ENCODE peak calls at places on chromosomes 4 and X, in eight cellular contexts. One of them, this sample, is unnamed.

GRCh38 chr4:75514949-75515612 is 808 bp downstream of the THAP6 start:
- DNase-seq in B cell: peak
- DNase-seq in right lobe of liver: no peak
- DNase-seq in AG10803: no peak
- DNase-seq in CD8-positive, alpha-beta T cell: no peak
- DNase-seq in activated B cell treated with CpG ODN at 0.5 μM for 24 hours: no peak
- DNase-seq in transverse colon: no peak
- DNase-seq in astrocyte of the spinal cord: no peak
- DNase-seq in this sample: peak

GRCh38 chr4:91064157-91064853 is 937.1 kb downstream of the CCSER1 start:
- DNase-seq in B cell: no peak
- DNase-seq in right lobe of liver: no peak
- DNase-seq in AG10803: no peak
- DNase-seq in CD8-positive, alpha-beta T cell: no peak
- DNase-seq in activated B cell treated with CpG ODN at 0.5 μM for 24 hours: no peak
- DNase-seq in transverse colon: no peak
- DNase-seq in astrocyte of the spinal cord: peak
- DNase-seq in this sample: no peak

GRCh38 chrX:17520206-17520605 is 145.2 kb downstream of the NHS start:
- DNase-seq in B cell: no peak
- DNase-seq in right lobe of liver: no peak
- DNase-seq in AG10803: peak
- DNase-seq in CD8-positive, alpha-beta T cell: no peak
- DNase-seq in activated B cell treated with CpG ODN at 0.5 μM for 24 hours: no peak
- DNase-seq in transverse colon: no peak
- DNase-seq in astrocyte of the spinal cord: no peak
- DNase-seq in this sample: no peak

GRCh38 chrX:69073241-69073640 is 92.0 kb downstream of the PJA1 start:
- DNase-seq in B cell: no peak
- DNase-seq in right lobe of liver: no peak
- DNase-seq in AG10803: no peak
- DNase-seq in CD8-positive, alpha-beta T cell: no peak
- DNase-seq in activated B cell treated with CpG ODN at 0.5 μM for 24 hours: no peak
- DNase-seq in transverse colon: no peak
- DNase-seq in astrocyte of the spinal cord: no peak
- DNase-seq in this sample: no peak

GRCh38 chr4:153153339-153153851 is 50.8 kb upstream of the TRIM2 start:
- DNase-seq in B cell: peak
- DNase-seq in right lobe of liver: no peak
- DNase-seq in AG10803: peak
- DNase-seq in CD8-positive, alpha-beta T cell: peak
- DNase-seq in activated B cell treated with CpG ODN at 0.5 μM for 24 hours: peak
- DNase-seq in transverse colon: peak
- DNase-seq in astrocyte of the spinal cord: peak
- DNase-seq in this sample: peak

GRCh38 chr4:1418494-1419285 is 12.4 kb upstream of the NKX1-1 start:
- DNase-seq in B cell: no peak
- DNase-seq in right lobe of liver: peak
- DNase-seq in AG10803: no peak
- DNase-seq in CD8-positive, alpha-beta T cell: no peak
- DNase-seq in activated B cell treated with CpG ODN at 0.5 μM for 24 hours: no peak
- DNase-seq in transverse colon: no peak
- DNase-seq in astrocyte of the spinal cord: no peak
- DNase-seq in this sample: no peak

GRCh38 chrX:150293311-150294013 is 69.7 kb upstream of the MAMLD1 start:
- DNase-seq in B cell: no peak
- DNase-seq in right lobe of liver: no peak
- DNase-seq in AG10803: no peak
- DNase-seq in CD8-positive, alpha-beta T cell: no peak
- DNase-seq in activated B cell treated with CpG ODN at 0.5 μM for 24 hours: no peak
- DNase-seq in transverse colon: no peak
- DNase-seq in astrocyte of the spinal cord: no peak
- DNase-seq in this sample: no peak

GRCh38 chr4:24601121-24601520 is 16.8 kb upstream of the DHX15 start:
- DNase-seq in B cell: no peak
- DNase-seq in right lobe of liver: no peak
- DNase-seq in AG10803: no peak
- DNase-seq in CD8-positive, alpha-beta T cell: no peak
- DNase-seq in activated B cell treated with CpG ODN at 0.5 μM for 24 hours: no peak
- DNase-seq in transverse colon: no peak
- DNase-seq in astrocyte of the spinal cord: no peak
- DNase-seq in this sample: no peak

GRCh38 chr4:108097990-108098553 is 70.7 kb downstream of the LEF1 start:
- DNase-seq in B cell: no peak
- DNase-seq in right lobe of liver: no peak
- DNase-seq in AG10803: no peak
- DNase-seq in CD8-positive, alpha-beta T cell: no peak
- DNase-seq in activated B cell treated with CpG ODN at 0.5 μM for 24 hours: no peak
- DNase-seq in transverse colon: no peak
- DNase-seq in astrocyte of the spinal cord: no peak
- DNase-seq in this sample: no peak

GRCh38 chr4:183876268-183876934 is 28.7 kb upstream of the STOX2 start:
- DNase-seq in B cell: no peak
- DNase-seq in right lobe of liver: peak
- DNase-seq in AG10803: peak
- DNase-seq in CD8-positive, alpha-beta T cell: no peak
- DNase-seq in activated B cell treated with CpG ODN at 0.5 μM for 24 hours: no peak
- DNase-seq in transverse colon: peak
- DNase-seq in astrocyte of the spinal cord: peak
- DNase-seq in this sample: no peak

GRCh38 chr4:180913750-180914149 is 1329.5 kb upstream of the TENM3 start:
- DNase-seq in B cell: no peak
- DNase-seq in right lobe of liver: no peak
- DNase-seq in AG10803: peak
- DNase-seq in CD8-positive, alpha-beta T cell: no peak
- DNase-seq in activated B cell treated with CpG ODN at 0.5 μM for 24 hours: no peak
- DNase-seq in transverse colon: no peak
- DNase-seq in astrocyte of the spinal cord: peak
- DNase-seq in this sample: no peak

GRCh38 chrX:43269201-43269600 is 386.9 kb upstream of the MAOA start:
- DNase-seq in B cell: no peak
- DNase-seq in right lobe of liver: no peak
- DNase-seq in AG10803: no peak
- DNase-seq in CD8-positive, alpha-beta T cell: no peak
- DNase-seq in activated B cell treated with CpG ODN at 0.5 μM for 24 hours: no peak
- DNase-seq in transverse colon: no peak
- DNase-seq in astrocyte of the spinal cord: no peak
- DNase-seq in this sample: no peak

GRCh38 chr4:187251896-187252295 is 528.2 kb upstream of the FAT1 start:
- DNase-seq in B cell: no peak
- DNase-seq in right lobe of liver: no peak
- DNase-seq in AG10803: peak
- DNase-seq in CD8-positive, alpha-beta T cell: no peak
- DNase-seq in activated B cell treated with CpG ODN at 0.5 μM for 24 hours: no peak
- DNase-seq in transverse colon: no peak
- DNase-seq in astrocyte of the spinal cord: peak
- DNase-seq in this sample: no peak

GRCh38 chr4:56123051-56123450 is 174.3 kb downstream of the CEP135 start:
- DNase-seq in B cell: no peak
- DNase-seq in right lobe of liver: no peak
- DNase-seq in AG10803: no peak
- DNase-seq in CD8-positive, alpha-beta T cell: no peak
- DNase-seq in activated B cell treated with CpG ODN at 0.5 μM for 24 hours: no peak
- DNase-seq in transverse colon: no peak
- DNase-seq in astrocyte of the spinal cord: no peak
- DNase-seq in this sample: no peak

GRCh38 chrX:119753639-119754257 is 4.6 kb upstream of the SOWAHD start:
- DNase-seq in B cell: peak
- DNase-seq in right lobe of liver: no peak
- DNase-seq in AG10803: peak
- DNase-seq in CD8-positive, alpha-beta T cell: peak
- DNase-seq in activated B cell treated with CpG ODN at 0.5 μM for 24 hours: no peak
- DNase-seq in transverse colon: peak
- DNase-seq in astrocyte of the spinal cord: peak
- DNase-seq in this sample: no peak

GRCh38 chr4:10083861-10084641 is 32.5 kb downstream of the WDR1 start:
- DNase-seq in B cell: no peak
- DNase-seq in right lobe of liver: peak
- DNase-seq in AG10803: no peak
- DNase-seq in CD8-positive, alpha-beta T cell: peak
- DNase-seq in activated B cell treated with CpG ODN at 0.5 μM for 24 hours: peak
- DNase-seq in transverse colon: peak
- DNase-seq in astrocyte of the spinal cord: no peak
- DNase-seq in this sample: no peak

GRCh38 chrX:69615323-69615722 is 590 bp upstream of the EDA start:
- DNase-seq in B cell: no peak
- DNase-seq in right lobe of liver: no peak
- DNase-seq in AG10803: no peak
- DNase-seq in CD8-positive, alpha-beta T cell: no peak
- DNase-seq in activated B cell treated with CpG ODN at 0.5 μM for 24 hours: no peak
- DNase-seq in transverse colon: no peak
- DNase-seq in astrocyte of the spinal cord: no peak
- DNase-seq in this sample: no peak

GRCh38 chrX:151703487-151703886 is 8.2 kb downstream of the PRRG3 start:
- DNase-seq in B cell: no peak
- DNase-seq in right lobe of liver: no peak
- DNase-seq in AG10803: no peak
- DNase-seq in CD8-positive, alpha-beta T cell: no peak
- DNase-seq in activated B cell treated with CpG ODN at 0.5 μM for 24 hours: no peak
- DNase-seq in transverse colon: no peak
- DNase-seq in astrocyte of the spinal cord: no peak
- DNase-seq in this sample: no peak

GRCh38 chr4:144714166-144714565 is 68.2 kb downstream of the HHIP start:
- DNase-seq in B cell: no peak
- DNase-seq in right lobe of liver: no peak
- DNase-seq in AG10803: no peak
- DNase-seq in CD8-positive, alpha-beta T cell: no peak
- DNase-seq in activated B cell treated with CpG ODN at 0.5 μM for 24 hours: no peak
- DNase-seq in transverse colon: no peak
- DNase-seq in astrocyte of the spinal cord: no peak
- DNase-seq in this sample: no peak

GRCh38 chr4:3340703-3341088 is 47.9 kb downstream of the RGS12 start:
- DNase-seq in B cell: no peak
- DNase-seq in right lobe of liver: peak
- DNase-seq in AG10803: no peak
- DNase-seq in CD8-positive, alpha-beta T cell: no peak
- DNase-seq in activated B cell treated with CpG ODN at 0.5 μM for 24 hours: no peak
- DNase-seq in transverse colon: no peak
- DNase-seq in astrocyte of the spinal cord: no peak
- DNase-seq in this sample: no peak
- TF ChIP-seq CTCF in B cell: no peak
- TF ChIP-seq CTCF in right lobe of liver: peak
- TF ChIP-seq CTCF in AG10803: no peak
- TF ChIP-seq CTCF in CD8-positive, alpha-beta T cell: no peak
- TF ChIP-seq CTCF in activated B cell treated with CpG ODN at 0.5 μM for 24 hours: no peak
- TF ChIP-seq CTCF in transverse colon: no peak
- TF ChIP-seq CTCF in astrocyte of the spinal cord: no peak
- TF ChIP-seq CTCF in this sample: no peak

GRCh38 chr4:111632752-111633151 is 512.5 kb upstream of the FAM241A start:
- DNase-seq in B cell: no peak
- DNase-seq in right lobe of liver: no peak
- DNase-seq in AG10803: peak
- DNase-seq in CD8-positive, alpha-beta T cell: no peak
- DNase-seq in activated B cell treated with CpG ODN at 0.5 μM for 24 hours: no peak
- DNase-seq in transverse colon: no peak
- DNase-seq in astrocyte of the spinal cord: no peak
- DNase-seq in this sample: no peak

GRCh38 chr4:111630705-111631104 is 514.5 kb upstream of the FAM241A start:
- DNase-seq in B cell: no peak
- DNase-seq in right lobe of liver: no peak
- DNase-seq in AG10803: peak
- DNase-seq in CD8-positive, alpha-beta T cell: no peak
- DNase-seq in activated B cell treated with CpG ODN at 0.5 μM for 24 hours: no peak
- DNase-seq in transverse colon: no peak
- DNase-seq in astrocyte of the spinal cord: peak
- DNase-seq in this sample: no peak

GRCh38 chr4:111628437-111628836 is 516.8 kb upstream of the FAM241A start:
- DNase-seq in B cell: no peak
- DNase-seq in right lobe of liver: no peak
- DNase-seq in AG10803: no peak
- DNase-seq in CD8-positive, alpha-beta T cell: no peak
- DNase-seq in activated B cell treated with CpG ODN at 0.5 μM for 24 hours: no peak
- DNase-seq in transverse colon: no peak
- DNase-seq in astrocyte of the spinal cord: peak
- DNase-seq in this sample: no peak

GRCh38 chr4:111633663-111634266 is 511.5 kb upstream of the FAM241A start:
- DNase-seq in B cell: no peak
- DNase-seq in right lobe of liver: no peak
- DNase-seq in AG10803: no peak
- DNase-seq in CD8-positive, alpha-beta T cell: no peak
- DNase-seq in activated B cell treated with CpG ODN at 0.5 μM for 24 hours: no peak
- DNase-seq in transverse colon: no peak
- DNase-seq in astrocyte of the spinal cord: no peak
- DNase-seq in this sample: no peak

DNA sequence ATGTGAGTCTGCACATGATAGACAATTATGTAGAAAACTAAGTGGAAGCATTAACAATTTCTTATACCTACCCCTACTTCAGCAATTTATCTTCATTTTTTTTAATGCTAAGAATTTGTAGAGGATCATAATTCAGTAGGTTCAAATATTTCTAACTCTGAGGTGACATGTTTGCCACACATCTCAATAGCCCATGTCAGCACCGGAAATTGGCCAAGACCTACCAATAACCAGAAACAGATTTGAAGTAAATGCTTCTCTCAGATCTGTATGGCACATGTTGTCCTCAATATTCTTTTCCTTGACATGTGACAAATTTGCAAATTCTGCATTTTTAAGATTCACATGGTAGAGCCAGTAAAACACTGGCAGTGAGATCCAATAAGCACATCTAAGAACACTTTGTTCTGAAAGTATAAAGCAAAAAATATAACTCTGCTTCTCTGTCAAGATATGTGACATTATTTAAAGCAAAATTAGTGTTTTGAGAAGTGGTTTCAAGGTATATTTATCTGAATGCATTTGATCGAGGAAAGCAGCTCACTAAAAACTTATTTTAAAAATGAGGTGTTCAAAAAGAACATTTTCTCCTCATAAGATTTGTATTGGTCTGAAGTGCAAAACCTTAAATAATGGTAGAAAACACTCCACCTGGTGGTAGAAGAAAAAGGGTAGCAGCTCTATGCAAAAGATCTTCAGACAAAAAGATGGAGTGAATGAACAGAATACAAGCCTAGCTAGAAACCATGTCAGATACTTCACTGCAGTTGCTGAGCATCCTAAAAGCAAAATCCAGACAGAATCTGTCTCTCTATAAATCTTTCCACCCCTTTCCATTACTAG is 513.9 kb upstream of the FAM241A start:
- DNase-seq in B cell: no peak
- DNase-seq in right lobe of liver: no peak
- DNase-seq in AG10803: peak
- DNase-seq in CD8-positive, alpha-beta T cell: no peak
- DNase-seq in activated B cell treated with CpG ODN at 0.5 μM for 24 hours: no peak
- DNase-seq in transverse colon: no peak
- DNase-seq in astrocyte of the spinal cord: peak
- DNase-seq in this sample: no peak
- TF ChIP-seq CTCF in B cell: no peak
- TF ChIP-seq CTCF in right lobe of liver: peak
- TF ChIP-seq CTCF in AG10803: peak
- TF ChIP-seq CTCF in CD8-positive, alpha-beta T cell: no peak
- TF ChIP-seq CTCF in activated B cell treated with CpG ODN at 0.5 μM for 24 hours: no peak
- TF ChIP-seq CTCF in transverse colon: peak
- TF ChIP-seq CTCF in astrocyte of the spinal cord: peak
- TF ChIP-seq CTCF in this sample: peak

GRCh38 chr4:67122029-67122428 is 423.3 kb downstream of the CENPC start:
- DNase-seq in B cell: no peak
- DNase-seq in right lobe of liver: no peak
- DNase-seq in AG10803: no peak
- DNase-seq in CD8-positive, alpha-beta T cell: no peak
- DNase-seq in activated B cell treated with CpG ODN at 0.5 μM for 24 hours: no peak
- DNase-seq in transverse colon: no peak
- DNase-seq in astrocyte of the spinal cord: no peak
- DNase-seq in this sample: no peak
- TF ChIP-seq CTCF in B cell: no peak
- TF ChIP-seq CTCF in right lobe of liver: peak
- TF ChIP-seq CTCF in AG10803: no peak
- TF ChIP-seq CTCF in CD8-positive, alpha-beta T cell: no peak
- TF ChIP-seq CTCF in activated B cell treated with CpG ODN at 0.5 μM for 24 hours: no peak
- TF ChIP-seq CTCF in transverse colon: no peak
- TF ChIP-seq CTCF in astrocyte of the spinal cord: peak
- TF ChIP-seq CTCF in this sample: no peak

GRCh38 chr4:174753031-174753430 is 76.0 kb downstream of the GLRA3 start:
- DNase-seq in B cell: no peak
- DNase-seq in right lobe of liver: no peak
- DNase-seq in AG10803: no peak
- DNase-seq in CD8-positive, alpha-beta T cell: no peak
- DNase-seq in activated B cell treated with CpG ODN at 0.5 μM for 24 hours: no peak
- DNase-seq in transverse colon: no peak
- DNase-seq in astrocyte of the spinal cord: no peak
- DNase-seq in this sample: no peak
- TF ChIP-seq CTCF in B cell: no peak
- TF ChIP-seq CTCF in right lobe of liver: no peak
- TF ChIP-seq CTCF in AG10803: no peak
- TF ChIP-seq CTCF in CD8-positive, alpha-beta T cell: no peak
- TF ChIP-seq CTCF in activated B cell treated with CpG ODN at 0.5 μM for 24 hours: no peak
- TF ChIP-seq CTCF in transverse colon: no peak
- TF ChIP-seq CTCF in astrocyte of the spinal cord: no peak
- TF ChIP-seq CTCF in this sample: no peak